ENCODE peak calls at places on chromosomes 3 and 15, in seven cellular contexts. One of them, this sample, is unnamed.

GRCh38 chr3:196218155-196218712 is 1.9 kb downstream of the SLC51A start:
- DNase-seq in HFF-Myc: no peak
- DNase-seq in sigmoid colon: peak
- DNase-seq in endothelial cell: no peak
- DNase-seq in CD8-positive, alpha-beta T cell: no peak
- DNase-seq in lung: no peak
- DNase-seq in fibroblast of the aortic adventitia: no peak
- DNase-seq in this sample: no peak

GRCh38 chr3:49880581-49881328 is 11.0 kb upstream of the CAMKV start:
- DNase-seq in fibroblast of the aortic adventitia: no peak
- DNase-seq in HFF-Myc: no peak
- DNase-seq in endothelial cell: no peak
- DNase-seq in sigmoid colon: no peak
- DNase-seq in CD8-positive, alpha-beta T cell: no peak
- DNase-seq in lung: no peak
- DNase-seq in this sample: no peak

GRCh38 chr3:42843730-42844713 is 31.7 kb downstream of the CYP8B1 start:
- DNase-seq in sigmoid colon: peak
- DNase-seq in fibroblast of the aortic adventitia: peak
- DNase-seq in CD8-positive, alpha-beta T cell: no peak
- DNase-seq in endothelial cell: no peak
- DNase-seq in HFF-Myc: no peak
- DNase-seq in lung: no peak
- DNase-seq in this sample: no peak

GRCh38 chr3:41209646-41210045 is 10.3 kb downstream of the CTNNB1 start:
- DNase-seq in fibroblast of the aortic adventitia: no peak
- DNase-seq in endothelial cell: no peak
- DNase-seq in lung: no peak
- DNase-seq in sigmoid colon: no peak
- DNase-seq in CD8-positive, alpha-beta T cell: no peak
- DNase-seq in HFF-Myc: no peak
- DNase-seq in this sample: no peak

GRCh38 chr3:112976953-112977352 is 2.0 kb upstream of the CD200R1 start:
- DNase-seq in HFF-Myc: no peak
- DNase-seq in endothelial cell: no peak
- DNase-seq in fibroblast of the aortic adventitia: no peak
- DNase-seq in lung: no peak
- DNase-seq in CD8-positive, alpha-beta T cell: no peak
- DNase-seq in sigmoid colon: no peak
- DNase-seq in this sample: no peak

GRCh38 chr3:120052225-120052624 is 42.0 kb downstream of the GSK3B start:
- DNase-seq in fibroblast of the aortic adventitia: no peak
- DNase-seq in endothelial cell: no peak
- DNase-seq in lung: no peak
- DNase-seq in sigmoid colon: no peak
- DNase-seq in HFF-Myc: no peak
- DNase-seq in CD8-positive, alpha-beta T cell: no peak
- DNase-seq in this sample: no peak

GRCh38 chr3:146845361-146845760 is 240.2 kb upstream of the PLSCR5 start:
- DNase-seq in CD8-positive, alpha-beta T cell: no peak
- DNase-seq in HFF-Myc: no peak
- DNase-seq in fibroblast of the aortic adventitia: no peak
- DNase-seq in endothelial cell: no peak
- DNase-seq in lung: no peak
- DNase-seq in sigmoid colon: no peak
- DNase-seq in this sample: no peak

GRCh38 chr3:46280105-46280797 is 38.0 kb downstream of the CCR3 start:
- DNase-seq in fibroblast of the aortic adventitia: peak
- DNase-seq in endothelial cell: no peak
- DNase-seq in lung: peak
- DNase-seq in CD8-positive, alpha-beta T cell: peak
- DNase-seq in sigmoid colon: no peak
- DNase-seq in HFF-Myc: no peak
- DNase-seq in this sample: no peak

GRCh38 chr3:56829543-56829942 is 27.8 kb upstream of the ARHGEF3 start:
- DNase-seq in CD8-positive, alpha-beta T cell: no peak
- DNase-seq in endothelial cell: no peak
- DNase-seq in lung: no peak
- DNase-seq in HFF-Myc: no peak
- DNase-seq in fibroblast of the aortic adventitia: no peak
- DNase-seq in sigmoid colon: no peak
- DNase-seq in this sample: no peak

GRCh38 chr15:27902680-27903385 is 196.3 kb downstream of the OCA2 start:
- DNase-seq in fibroblast of the aortic adventitia: no peak
- DNase-seq in lung: no peak
- DNase-seq in sigmoid colon: no peak
- DNase-seq in endothelial cell: no peak
- DNase-seq in CD8-positive, alpha-beta T cell: no peak
- DNase-seq in HFF-Myc: no peak
- DNase-seq in this sample: no peak

GRCh38 chr3:58206406-58207011 is 4.3 kb downstream of the DNASE1L3 start:
- DNase-seq in sigmoid colon: no peak
- DNase-seq in lung: no peak
- DNase-seq in endothelial cell: no peak
- DNase-seq in HFF-Myc: no peak
- DNase-seq in CD8-positive, alpha-beta T cell: no peak
- DNase-seq in fibroblast of the aortic adventitia: peak
- DNase-seq in this sample: no peak

GRCh38 chr3:179860275-179861107 is 176.2 kb downstream of the PEX5L start:
- DNase-seq in CD8-positive, alpha-beta T cell: no peak
- DNase-seq in lung: no peak
- DNase-seq in endothelial cell: no peak
- DNase-seq in HFF-Myc: no peak
- DNase-seq in sigmoid colon: no peak
- DNase-seq in fibroblast of the aortic adventitia: no peak
- DNase-seq in this sample: no peak

GRCh38 chr3:11078826-11079520 is 75.3 kb upstream of the HRH1 start:
- DNase-seq in endothelial cell: no peak
- DNase-seq in fibroblast of the aortic adventitia: no peak
- DNase-seq in lung: no peak
- DNase-seq in HFF-Myc: no peak
- DNase-seq in CD8-positive, alpha-beta T cell: no peak
- DNase-seq in sigmoid colon: no peak
- DNase-seq in this sample: no peak

GRCh38 chr15:94582368-94582767 is 351.0 kb downstream of the MCTP2 start:
- DNase-seq in fibroblast of the aortic adventitia: no peak
- DNase-seq in sigmoid colon: peak
- DNase-seq in CD8-positive, alpha-beta T cell: peak
- DNase-seq in HFF-Myc: no peak
- DNase-seq in lung: no peak
- DNase-seq in endothelial cell: peak
- DNase-seq in this sample: no peak

GRCh38 chr15:65370885-65371284 is 6.9 kb downstream of the IGDCC3 start:
- DNase-seq in sigmoid colon: no peak
- DNase-seq in CD8-positive, alpha-beta T cell: no peak
- DNase-seq in HFF-Myc: no peak
- DNase-seq in fibroblast of the aortic adventitia: no peak
- DNase-seq in lung: no peak
- DNase-seq in endothelial cell: no peak
- DNase-seq in this sample: no peak

GRCh38 chr3:43894176-43895049 is 203.7 kb downstream of the ABHD5 start:
- DNase-seq in fibroblast of the aortic adventitia: peak
- DNase-seq in lung: no peak
- DNase-seq in sigmoid colon: no peak
- DNase-seq in CD8-positive, alpha-beta T cell: no peak
- DNase-seq in endothelial cell: peak
- DNase-seq in HFF-Myc: no peak
- DNase-seq in this sample: peak

GRCh38 chr3:3827111-3827510 is 27.9 kb downstream of the LRRN1 start:
- DNase-seq in lung: no peak
- DNase-seq in endothelial cell: no peak
- DNase-seq in sigmoid colon: no peak
- DNase-seq in HFF-Myc: no peak
- DNase-seq in fibroblast of the aortic adventitia: no peak
- DNase-seq in CD8-positive, alpha-beta T cell: no peak
- DNase-seq in this sample: no peak

GRCh38 chr15:86231864-86232801 is 152.5 kb downstream of the AGBL1 start:
- DNase-seq in CD8-positive, alpha-beta T cell: peak
- DNase-seq in lung: no peak
- DNase-seq in HFF-Myc: no peak
- DNase-seq in fibroblast of the aortic adventitia: peak
- DNase-seq in endothelial cell: peak
- DNase-seq in sigmoid colon: no peak
- DNase-seq in this sample: no peak
- TF ChIP-seq CTCF in CD8-positive, alpha-beta T cell: peak
- TF ChIP-seq CTCF in lung: peak
- TF ChIP-seq CTCF in HFF-Myc: no peak
- TF ChIP-seq CTCF in fibroblast of the aortic adventitia: peak
- TF ChIP-seq CTCF in endothelial cell: peak
- TF ChIP-seq CTCF in sigmoid colon: peak
- TF ChIP-seq CTCF in this sample: peak

DNA sequence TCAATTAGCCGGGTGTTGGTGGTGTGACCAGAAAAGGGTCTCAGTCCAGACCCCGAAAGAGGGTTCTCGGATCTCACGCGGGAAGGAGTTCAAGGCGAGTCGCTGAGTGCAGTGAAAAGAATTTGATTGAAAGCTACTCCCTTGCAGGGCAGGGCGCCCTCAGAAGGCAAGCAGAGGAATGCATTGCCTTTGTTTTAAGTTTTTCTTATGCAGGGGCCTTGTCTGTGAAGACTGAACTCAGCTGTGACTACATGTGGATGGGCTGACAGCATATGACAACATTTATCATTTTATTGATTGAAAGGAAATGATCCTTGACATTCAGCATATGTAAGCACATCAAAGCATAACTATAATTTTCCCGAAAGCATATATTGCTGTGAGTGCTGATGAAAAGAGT is 11.8 kb downstream of the CPN2 start:
- DNase-seq in fibroblast of the aortic adventitia: no peak
- DNase-seq in lung: no peak
- DNase-seq in endothelial cell: no peak
- DNase-seq in CD8-positive, alpha-beta T cell: no peak
- DNase-seq in sigmoid colon: no peak
- DNase-seq in HFF-Myc: no peak
- DNase-seq in this sample: no peak
- TF ChIP-seq CTCF in fibroblast of the aortic adventitia: no peak
- TF ChIP-seq CTCF in lung: no peak
- TF ChIP-seq CTCF in endothelial cell: no peak
- TF ChIP-seq CTCF in CD8-positive, alpha-beta T cell: no peak
- TF ChIP-seq CTCF in sigmoid colon: no peak
- TF ChIP-seq CTCF in HFF-Myc: no peak
- TF ChIP-seq CTCF in this sample: no peak

DNA sequence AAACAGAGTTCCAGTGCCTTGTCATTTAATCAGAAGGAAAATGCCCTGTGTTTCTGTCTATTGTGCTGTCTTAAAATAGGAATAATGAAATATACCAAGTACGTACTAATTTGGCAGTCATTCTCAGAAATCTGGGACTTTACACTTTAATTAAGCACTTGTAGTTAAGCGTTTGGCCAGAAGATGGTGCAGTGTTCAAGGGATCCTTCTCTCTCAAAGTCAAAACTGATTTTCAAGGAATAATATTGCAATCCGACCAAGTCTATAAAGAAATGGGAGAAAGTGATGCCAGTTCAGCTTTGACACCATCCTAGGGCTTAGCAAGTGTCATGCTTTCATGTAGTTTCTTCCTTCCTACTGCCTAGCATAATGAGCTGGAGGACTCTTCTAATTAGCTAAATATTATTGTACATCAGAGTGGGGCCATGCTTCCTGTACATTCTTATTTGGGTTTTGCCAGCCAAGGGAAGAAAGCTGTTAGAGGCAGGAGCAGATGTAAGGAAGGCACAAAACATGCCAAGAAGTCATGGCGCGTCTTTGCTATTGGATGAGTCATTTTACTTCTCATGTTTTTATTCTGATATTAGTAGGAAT is 64.8 kb downstream of the SAMMSON start:
- DNase-seq in endothelial cell: peak
- DNase-seq in CD8-positive, alpha-beta T cell: no peak
- DNase-seq in HFF-Myc: no peak
- DNase-seq in lung: no peak
- DNase-seq in fibroblast of the aortic adventitia: peak
- DNase-seq in sigmoid colon: no peak
- DNase-seq in this sample: no peak
- TF ChIP-seq CTCF in endothelial cell: peak
- TF ChIP-seq CTCF in CD8-positive, alpha-beta T cell: peak
- TF ChIP-seq CTCF in HFF-Myc: peak
- TF ChIP-seq CTCF in lung: peak
- TF ChIP-seq CTCF in fibroblast of the aortic adventitia: peak
- TF ChIP-seq CTCF in sigmoid colon: peak
- TF ChIP-seq CTCF in this sample: peak

GRCh38 chr3:128153156-128154011 is at the start of gene EEFSEC:
- DNase-seq in endothelial cell: peak
- DNase-seq in HFF-Myc: peak
- DNase-seq in CD8-positive, alpha-beta T cell: peak
- DNase-seq in sigmoid colon: peak
- DNase-seq in fibroblast of the aortic adventitia: peak
- DNase-seq in lung: peak
- DNase-seq in this sample: peak
- TF ChIP-seq CTCF in endothelial cell: no peak
- TF ChIP-seq CTCF in HFF-Myc: no peak
- TF ChIP-seq CTCF in CD8-positive, alpha-beta T cell: no peak
- TF ChIP-seq CTCF in sigmoid colon: no peak
- TF ChIP-seq CTCF in fibroblast of the aortic adventitia: peak
- TF ChIP-seq CTCF in lung: no peak
- TF ChIP-seq CTCF in this sample: no peak

GRCh38 chr3:155325263-155325835 is 31.9 kb upstream of the STRIT1 start:
- DNase-seq in HFF-Myc: no peak
- DNase-seq in sigmoid colon: no peak
- DNase-seq in endothelial cell: no peak
- DNase-seq in CD8-positive, alpha-beta T cell: no peak
- DNase-seq in fibroblast of the aortic adventitia: no peak
- DNase-seq in lung: no peak
- DNase-seq in this sample: no peak
- TF ChIP-seq CTCF in HFF-Myc: peak
- TF ChIP-seq CTCF in sigmoid colon: no peak
- TF ChIP-seq CTCF in endothelial cell: no peak
- TF ChIP-seq CTCF in CD8-positive, alpha-beta T cell: no peak
- TF ChIP-seq CTCF in fibroblast of the aortic adventitia: no peak
- TF ChIP-seq CTCF in lung: no peak
- TF ChIP-seq CTCF in this sample: no peak

GRCh38 chr3:61637088-61638051 is 76.0 kb downstream of the PTPRG start:
- DNase-seq in lung: no peak
- DNase-seq in sigmoid colon: peak
- DNase-seq in CD8-positive, alpha-beta T cell: no peak
- DNase-seq in fibroblast of the aortic adventitia: peak
- DNase-seq in endothelial cell: no peak
- DNase-seq in HFF-Myc: no peak
- DNase-seq in this sample: no peak
- TF ChIP-seq CTCF in lung: no peak
- TF ChIP-seq CTCF in sigmoid colon: no peak
- TF ChIP-seq CTCF in CD8-positive, alpha-beta T cell: no peak
- TF ChIP-seq CTCF in fibroblast of the aortic adventitia: no peak
- TF ChIP-seq CTCF in endothelial cell: no peak
- TF ChIP-seq CTCF in HFF-Myc: no peak
- TF ChIP-seq CTCF in this sample: no peak